ENCODE peak calls at places on chromosomes 4 and X, in ten cellular contexts. H is activated T-cell treated with anti-CD3 and anti-CD28 coated beads for 1 hour; Y is endothelial cell; E is pons; L is lower leg skin; X is Caco-2; D is kidney epithelial cell; C is activated CD8-positive, alpha-beta memory T cell treated with anti-CD3 and anti-CD28 coated beads, Interleukin-2, amount 50 U/mL, for 48 hours; S is stimulated activated CD4-positive, alpha-beta T cell treated with anti-CD3 and anti-CD28 coated beads, Interleukin-15, amount 100 ng/mL, for 1 hour; W is lower lobe of right lung. A is an unnamed sample.

GRCh38 chr4:1382776-1383727 is 23.2 kb downstream of the NKX1-1 start:
- DNase-seq in H (no peak), L (no peak), W (peak), D (no peak), C (no peak), X (no peak), Y (no peak), S (no peak), E (no peak), A (peak)

GRCh38 chr4:168759321-168759720 is 250.7 kb downstream of the CBR4 start:
- DNase-seq in L (no peak), W (no peak), D (no peak), C (no peak), S (no peak), Y (no peak), H (no peak), X (no peak), E (no peak), A (no peak)

GRCh38 chr4:174578366-174578765 is 56.1 kb upstream of the HPGD start:
- DNase-seq in H (no peak), C (no peak), W (no peak), X (no peak), S (no peak), Y (no peak), L (no peak), D (no peak), E (no peak), A (no peak)

GRCh38 chr4:8103421-8103820 is 55.2 kb downstream of the ABLIM2 start:
- DNase-seq in H (no peak), C (no peak), W (no peak), S (no peak), E (no peak), L (no peak), X (no peak), Y (no peak), D (no peak), A (no peak)

GRCh38 chrX:102958794-102959193 is 21.7 kb downstream of the RAB40AL start:
- DNase-seq in L (no peak), W (no peak), Y (no peak), C (no peak), H (no peak), X (no peak), D (no peak), E (no peak), S (no peak), A (no peak)

GRCh38 chr4:22072240-22072639 is 123.7 kb upstream of the KCNIP4 start:
- DNase-seq in C (no peak), Y (no peak), W (no peak), X (no peak), E (no peak), H (no peak), S (no peak), D (no peak), L (no peak), A (no peak)

GRCh38 chrX:53717205-53717604 is 30.7 kb upstream of the HUWE1 start:
- DNase-seq in C (no peak), S (no peak), E (no peak), W (no peak), X (no peak), L (no peak), H (no peak), D (no peak), Y (no peak), A (no peak)

GRCh38 chr4:26204249-26204825 is 116.5 kb upstream of the RBPJ start:
- DNase-seq in X (no peak), Y (no peak), E (no peak), W (no peak), C (no peak), L (no peak), S (no peak), D (no peak), H (no peak), A (no peak)

GRCh38 chr4:32858971-32859370 is 2138.8 kb downstream of the PCDH7 start:
- DNase-seq in C (no peak), D (peak), X (no peak), W (no peak), Y (no peak), E (no peak), L (no peak), S (no peak), H (no peak), A (no peak)

GRCh38 chr4:71209161-71209560 is 129.7 kb upstream of the SLC4A4 start:
- DNase-seq in Y (no peak), E (no peak), H (no peak), W (no peak), L (no peak), S (no peak), X (no peak), D (no peak), C (no peak), A (no peak)

GRCh38 chr4:3805731-3806130 is 39.5 kb downstream of the ADRA2C start:
- DNase-seq in C (no peak), W (peak), D (no peak), S (no peak), Y (no peak), L (no peak), E (no peak), X (no peak), H (no peak), A (peak)

GRCh38 chrX:125203737-125204578 is 115.7 kb upstream of the TEX13C start:
- DNase-seq in L (peak), E (peak), Y (peak), H (no peak), D (peak), W (peak), X (no peak), C (peak), S (no peak), A (peak)

GRCh38 chr4:110306363-110306762 is 107.9 kb upstream of the ELOVL6 start:
- DNase-seq in Y (no peak), C (no peak), L (no peak), H (no peak), W (no peak), E (peak), D (no peak), X (no peak), S (no peak), A (no peak)

GRCh38 chr4:181569553-181569952 is 673.6 kb upstream of the TENM3 start:
- DNase-seq in E (peak), H (no peak), D (no peak), L (no peak), X (no peak), S (no peak), W (no peak), Y (no peak), C (no peak), A (no peak)

GRCh38 chr4:74418063-74418670 is 26.8 kb upstream of the AREG start:
- DNase-seq in W (no peak), D (no peak), X (no peak), Y (no peak), S (no peak), E (no peak), C (no peak), L (no peak), H (no peak), A (no peak)

GRCh38 chr4:82431026-82431745 is 796 bp downstream of the ENOPH1 start:
- DNase-seq in W (peak), X (peak), L (no peak), Y (no peak), D (no peak), E (peak), H (peak), C (peak), S (peak), A (no peak)

GRCh38 chr4:187444061-187444460 is 551.5 kb upstream of the ZFP42 start:
- DNase-seq in E (no peak), Y (no peak), L (no peak), D (peak), C (no peak), X (no peak), S (no peak), H (no peak), W (no peak), A (no peak)

GRCh38 chr4:139234258-139234657 is 45.8 kb downstream of the MGARP start:
- DNase-seq in Y (no peak), C (no peak), W (no peak), X (no peak), D (no peak), S (no peak), E (no peak), L (no peak), H (no peak), A (no peak)

GRCh38 chr4:1802151-1802715 is 9.1 kb downstream of the FGFR3 start:
- DNase-seq in D (no peak), X (peak), H (no peak), Y (no peak), S (no peak), C (no peak), L (peak), E (no peak), W (no peak), A (no peak)

GRCh38 chr4:86935833-86936721 is 1.3 kb downstream of the AFF1 start:
- DNase-seq in S (peak), X (peak), C (peak), L (peak), H (peak), E (peak), W (peak), D (no peak), Y (peak), A (peak)

GRCh38 chrX:12758291-12758690 is 32.9 kb upstream of the PRPS2 start:
- DNase-seq in X (no peak), W (no peak), E (no peak), C (no peak), Y (no peak), L (no peak), D (no peak), S (no peak), H (no peak), A (no peak)

GRCh38 chrX:83419030-83419792 is 88.9 kb upstream of the POU3F4 start:
- DNase-seq in S (no peak), D (no peak), Y (no peak), X (no peak), W (no peak), E (no peak), C (no peak), H (no peak), L (no peak), A (peak)

GRCh38 chr4:118086334-118086733 is 52.0 kb downstream of the NDST3 start:
- DNase-seq in C (no peak), Y (no peak), E (no peak), W (no peak), S (no peak), X (no peak), L (no peak), H (no peak), D (peak), A (no peak)

GRCh38 chrX:28246675-28247074 is 265.4 kb upstream of the DCAF8L1 start:
- DNase-seq in Y (no peak), E (no peak), D (no peak), C (no peak), W (no peak), L (no peak), X (no peak), S (no peak), H (no peak), A (no peak)

GRCh38 chrX:444305-444704 is 57.6 kb upstream of the PPP2R3B start:
- DNase-seq in E (peak), D (no peak), S (no peak), H (no peak), W (no peak), X (no peak), Y (no peak), L (no peak), C (no peak), A (peak)

GRCh38 chrX:97328853-97329252 is 445.1 kb downstream of the RPA4 start:
- DNase-seq in W (no peak), C (no peak), D (no peak), Y (no peak), L (no peak), H (no peak), X (no peak), S (no peak), E (no peak), A (no peak)

GRCh38 chr4:93832097-93832496 is 3.5 kb downstream of the ATOH1 start:
- DNase-seq in C (no peak), X (no peak), D (no peak), S (no peak), H (no peak), W (no peak), Y (no peak), E (no peak), L (no peak), A (no peak)

GRCh38 chrX:106752101-106752678 is 25.7 kb downstream of the RNF128 start:
- DNase-seq in W (no peak), D (no peak), L (no peak), C (no peak), H (no peak), S (no peak), Y (peak), E (no peak), X (no peak), A (no peak)

GRCh38 chr4:189823611-189824010 is 117.1 kb upstream of the FRG1 start:
- DNase-seq in W (no peak), Y (no peak), D (no peak), X (no peak), S (no peak), H (no peak), E (peak), C (no peak), L (no peak), A (no peak)

GRCh38 chr4:149914521-149915115 is 99.0 kb upstream of the IQCM start:
- DNase-seq in W (no peak), X (peak), H (no peak), D (no peak), C (peak), L (no peak), E (peak), S (no peak), Y (peak), A (no peak)

GRCh38 chrX:54758114-54759055 is 39.7 kb downstream of the ITIH6 start:
- DNase-seq in C (no peak), E (no peak), X (no peak), H (no peak), W (no peak), S (no peak), Y (no peak), D (no peak), L (no peak), A (peak)

GRCh38 chr4:99642725-99643489 is 14.7 kb downstream of the C4orf54 start:
- DNase-seq in H (no peak), D (no peak), C (no peak), E (peak), W (no peak), S (no peak), Y (no peak), L (no peak), X (no peak), A (peak)

GRCh38 chrX:74133156-74133796 is 170.7 kb upstream of the ZCCHC13 start:
- DNase-seq in X (no peak), Y (peak), L (no peak), H (no peak), C (no peak), W (no peak), D (peak), E (peak), S (no peak), A (no peak)

GRCh38 chrX:43176686-43177085 is 398.7 kb upstream of the PPP1R2C start:
- DNase-seq in X (no peak), H (no peak), E (no peak), Y (no peak), C (no peak), W (no peak), S (no peak), D (no peak), L (no peak), A (no peak)

GRCh38 chr4:173002840-173003561 is 165.6 kb upstream of the GALNT7 start:
- DNase-seq in D (no peak), S (no peak), E (no peak), L (no peak), C (no peak), W (no peak), X (no peak), H (no peak), Y (no peak), A (no peak)

GRCh38 chr4:2266181-2266580 is 4.3 kb upstream of the MXD4 start:
- DNase-seq in C (no peak), E (no peak), X (no peak), L (peak), D (no peak), S (no peak), Y (no peak), H (no peak), W (no peak), A (no peak)

GRCh38 chr4:173152104-173152503 is 16.5 kb upstream of the GALNT7 start:
- DNase-seq in X (no peak), L (no peak), C (no peak), W (no peak), D (no peak), S (no peak), H (no peak), Y (no peak), E (no peak), A (no peak)

GRCh38 chr4:8081171-8081570 is 77.4 kb downstream of the ABLIM2 start:
- DNase-seq in H (no peak), E (no peak), X (no peak), C (no peak), S (no peak), L (no peak), D (no peak), W (peak), Y (no peak), A (peak)

GRCh38 chr4:184922301-184922700 is 96.0 kb upstream of the HELT start:
- DNase-seq in E (no peak), X (no peak), H (no peak), D (no peak), W (no peak), C (no peak), Y (no peak), S (no peak), L (no peak), A (no peak)

GRCh38 chr4:37453004-37453360 is 208.4 kb downstream of the NWD2 start:
- DNase-seq in C (no peak), D (peak), Y (peak), W (no peak), L (peak), X (peak), E (peak), S (no peak), H (no peak), A (no peak)

A was measured in posterior vena cava.